ENCODE peak calls at places on chromosome 12, in six cellular contexts. One of them, this sample, is unnamed.
A peak's percentile ranks its signal among the peaks of the same experiment; 100 is the strongest.

GRCh38 chr12:57726884-57727757 is 11.4 kb downstream of the AGAP2 start:
- DNase-seq in aorta: peak; percentile 66
- DNase-seq in neural progenitor cell: peak; percentile 40
- DNase-seq in H1: no peak
- DNase-seq in A549: no peak
- DNase-seq in HCT116: no peak
- DNase-seq in this sample: peak; percentile 64

GRCh38 chr12:93098077-93098476 is 169.0 kb upstream of the EEA1 start:
- DNase-seq in neural progenitor cell: peak; percentile 70
- DNase-seq in H1: no peak
- DNase-seq in A549: no peak
- DNase-seq in HCT116: peak; percentile 63
- DNase-seq in aorta: peak; percentile 76
- DNase-seq in this sample: peak; percentile 55

GRCh38 chr12:106840217-106840616 is 65.7 kb downstream of the RIC8B start:
- DNase-seq in A549: peak; percentile 25
- DNase-seq in neural progenitor cell: peak; percentile 11
- DNase-seq in aorta: no peak
- DNase-seq in H1: no peak
- DNase-seq in HCT116: no peak
- DNase-seq in this sample: peak; percentile 78

GRCh38 chr12:50129297-50129696 is 17.3 kb downstream of the COX14 start:
- DNase-seq in aorta: no peak
- DNase-seq in H1: no peak
- DNase-seq in HCT116: no peak
- DNase-seq in neural progenitor cell: no peak
- DNase-seq in A549: no peak
- DNase-seq in this sample: no peak

GRCh38 chr12:50222275-50222783 is 55.2 kb upstream of the CERS5 start:
- DNase-seq in aorta: peak; percentile 61
- DNase-seq in A549: no peak
- DNase-seq in H1: no peak
- DNase-seq in HCT116: peak; percentile 52
- DNase-seq in neural progenitor cell: peak; percentile 59
- DNase-seq in this sample: peak; percentile 67

GRCh38 chr12:130685850-130686249 is 30.2 kb downstream of the RIMBP2 start:
- DNase-seq in aorta: no peak
- DNase-seq in A549: no peak
- DNase-seq in neural progenitor cell: no peak
- DNase-seq in H1: no peak
- DNase-seq in HCT116: no peak
- DNase-seq in this sample: no peak

GRCh38 chr12:121085113-121085841 is 46.2 kb upstream of the OASL start:
- DNase-seq in aorta: no peak
- DNase-seq in A549: no peak
- DNase-seq in neural progenitor cell: no peak
- DNase-seq in H1: no peak
- DNase-seq in HCT116: no peak
- DNase-seq in this sample: no peak

GRCh38 chr12:93518725-93519124 is 51.4 kb downstream of the MRPL42 start:
- DNase-seq in H1: no peak
- DNase-seq in neural progenitor cell: no peak
- DNase-seq in HCT116: no peak
- DNase-seq in A549: no peak
- DNase-seq in aorta: no peak
- DNase-seq in this sample: no peak

GRCh38 chr12:49201595-49202295 is 12.9 kb upstream of the TUBA1A start:
- DNase-seq in HCT116: no peak
- DNase-seq in A549: no peak
- DNase-seq in H1: no peak
- DNase-seq in aorta: no peak
- DNase-seq in neural progenitor cell: peak; percentile 54
- DNase-seq in this sample: peak; percentile 86

GRCh38 chr12:81800298-81801148 is 41.4 kb upstream of the PPFIA2 start:
- DNase-seq in H1: no peak
- DNase-seq in aorta: no peak
- DNase-seq in A549: no peak
- DNase-seq in HCT116: no peak
- DNase-seq in neural progenitor cell: peak; percentile 9
- DNase-seq in this sample: peak; percentile 42

GRCh38 chr12:124713436-124714082 is 146.1 kb upstream of the NCOR2 start:
- DNase-seq in A549: no peak
- DNase-seq in H1: no peak
- DNase-seq in HCT116: no peak
- DNase-seq in neural progenitor cell: peak; percentile 47
- DNase-seq in aorta: no peak
- DNase-seq in this sample: peak; percentile 89

GRCh38 chr12:130117256-130117655 is 45.0 kb upstream of the FZD10 start:
- DNase-seq in H1: no peak
- DNase-seq in A549: no peak
- DNase-seq in neural progenitor cell: no peak
- DNase-seq in aorta: no peak
- DNase-seq in HCT116: no peak
- DNase-seq in this sample: no peak

DNA sequence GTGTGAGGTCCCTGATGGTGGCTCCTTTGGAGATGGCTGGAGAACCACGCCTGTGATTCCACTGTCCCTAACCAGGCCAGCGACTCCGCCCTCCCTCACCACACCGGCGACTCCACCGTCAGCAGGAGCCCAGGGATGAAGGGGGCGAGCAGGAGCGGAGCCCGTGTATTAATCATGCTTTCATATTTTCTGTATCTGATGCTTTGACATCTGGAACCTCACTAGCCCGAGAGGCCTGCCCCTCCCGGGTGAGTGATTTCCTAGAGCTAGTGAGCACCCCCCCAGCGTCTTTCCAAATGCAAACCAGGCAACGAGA is 69.9 kb downstream of the NOC4L start:
- DNase-seq in HCT116: no peak
- DNase-seq in H1: no peak
- DNase-seq in neural progenitor cell: no peak
- DNase-seq in A549: no peak
- DNase-seq in aorta: no peak
- DNase-seq in this sample: no peak
- H3K9me3 ChIP-seq in HCT116: no peaks in the 10 kb centered on the region
- H3K9me3 ChIP-seq in H1: no peaks in the 10 kb centered on the region
- H3K9me3 ChIP-seq in neural progenitor cell: no peaks in the 10 kb centered on the region
- H3K9me3 ChIP-seq in A549: no peaks in the 10 kb centered on the region
- H3K9me3 ChIP-seq in aorta: no peaks in the 10 kb centered on the region
- H3K9me3 ChIP-seq in this sample: no peaks in the 10 kb centered on the region

GRCh38 chr12:126607157-126607556 is 1541.9 kb downstream of the AACS start:
- DNase-seq in H1: no peak
- DNase-seq in neural progenitor cell: no peak
- DNase-seq in HCT116: no peak
- DNase-seq in A549: no peak
- DNase-seq in aorta: no peak
- DNase-seq in this sample: no peak
- H3K9me3 ChIP-seq in H1: no peaks in the 10 kb centered on the region
- H3K9me3 ChIP-seq in neural progenitor cell: no peaks in the 10 kb centered on the region
- H3K9me3 ChIP-seq in HCT116: peaks cover 6% of the 10 kb centered on the region
- H3K9me3 ChIP-seq in A549: no peaks in the 10 kb centered on the region
- H3K9me3 ChIP-seq in aorta: no peaks in the 10 kb centered on the region
- H3K9me3 ChIP-seq in this sample: no peaks in the 10 kb centered on the region

DNA sequence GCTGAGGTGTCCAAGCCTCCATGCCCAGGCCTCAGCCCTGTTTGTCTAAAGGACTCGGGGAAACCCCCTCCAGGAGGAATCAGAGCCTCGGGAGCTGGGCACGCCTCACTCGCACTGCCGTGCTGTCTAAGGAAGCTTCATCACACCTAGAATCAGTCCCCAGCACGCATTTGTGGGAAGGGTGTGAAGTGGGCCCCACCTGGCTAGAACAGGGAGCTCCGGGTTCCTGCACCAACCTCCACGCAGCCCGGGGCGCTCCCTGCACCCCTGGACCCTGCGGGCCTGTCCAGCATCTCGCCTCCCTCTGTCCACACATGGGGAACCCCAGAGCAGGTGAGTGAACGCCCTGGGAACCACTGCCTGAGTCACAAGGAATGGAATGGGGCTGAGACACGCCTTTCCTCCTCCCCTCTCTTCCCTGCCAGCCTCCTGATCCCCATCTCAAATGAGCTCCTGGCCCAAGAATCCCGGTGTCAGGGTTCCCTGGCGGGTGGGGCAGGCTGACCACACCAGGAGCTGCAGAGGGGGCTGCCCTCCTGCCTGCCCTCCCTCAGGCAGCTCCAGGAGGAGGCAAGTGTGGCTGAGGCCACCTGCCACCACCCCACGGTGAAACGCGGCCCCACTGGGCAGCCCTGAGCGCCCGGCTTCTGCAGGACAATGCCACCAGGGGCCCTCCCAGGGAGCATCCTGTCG is 44.6 kb downstream of the GALNT9 start:
- DNase-seq in aorta: no peak
- DNase-seq in HCT116: no peak
- DNase-seq in A549: peak; percentile 51
- DNase-seq in H1: no peak
- DNase-seq in neural progenitor cell: no peak
- DNase-seq in this sample: no peak
- H3K9me3 ChIP-seq in aorta: no peaks in the 10 kb centered on the region
- H3K9me3 ChIP-seq in HCT116: no peaks in the 10 kb centered on the region
- H3K9me3 ChIP-seq in A549: no peaks in the 10 kb centered on the region
- H3K9me3 ChIP-seq in H1: no peaks in the 10 kb centered on the region
- H3K9me3 ChIP-seq in neural progenitor cell: no peaks in the 10 kb centered on the region
- H3K9me3 ChIP-seq in this sample: no peaks in the 10 kb centered on the region

GRCh38 chr12:34603382-34604035 is 581.2 kb downstream of the ALG10 start:
- DNase-seq in H1: no peak
- DNase-seq in neural progenitor cell: no peak
- DNase-seq in aorta: no peak
- DNase-seq in A549: no peak
- DNase-seq in HCT116: no peak
- DNase-seq in this sample: no peak
- H3K9me3 ChIP-seq in H1: peaks cover 80% of the 10 kb centered on the region
- H3K9me3 ChIP-seq in neural progenitor cell: no peaks in the 10 kb centered on the region
- H3K9me3 ChIP-seq in aorta: peaks cover 6% of the 10 kb centered on the region
- H3K9me3 ChIP-seq in A549: no peaks in the 10 kb centered on the region
- H3K9me3 ChIP-seq in HCT116: no peaks in the 10 kb centered on the region
- H3K9me3 ChIP-seq in this sample: no peaks in the 10 kb centered on the region

GRCh38 chr12:34394211-34395055 is 372.1 kb downstream of the ALG10 start:
- DNase-seq in HCT116: no peak
- DNase-seq in A549: no peak
- DNase-seq in neural progenitor cell: no peak
- DNase-seq in H1: no peak
- DNase-seq in aorta: peak; percentile 26
- DNase-seq in this sample: no peak
- H3K9me3 ChIP-seq in HCT116: no peaks in the 10 kb centered on the region
- H3K9me3 ChIP-seq in A549: no peaks in the 10 kb centered on the region
- H3K9me3 ChIP-seq in neural progenitor cell: no peaks in the 10 kb centered on the region
- H3K9me3 ChIP-seq in H1: peaks cover 89% of the 10 kb centered on the region
- H3K9me3 ChIP-seq in aorta: peaks cover 4% of the 10 kb centered on the region
- H3K9me3 ChIP-seq in this sample: no peaks in the 10 kb centered on the region